ENCODE peak calls at places on chromosome 15, in six cellular contexts. E is GM12891, Y is suprapubic skin, T is K562, N is HepG2, J is SK-N-SH. K is an unnamed sample.

GRCh38 chr15:47505712-47506542 is 211.4 kb upstream of the SEMA6D start:
- DNase-seq in E (no peak), Y (no peak), T (no peak), J (peak; percentile 25), N (no peak), K (peak; percentile 72)

GRCh38 chr15:62165029-62165792 is at the start of gene C2CD4B:
- DNase-seq in T (no peak), N (no peak), E (no peak), Y (no peak), J (peak; percentile 58), K (no peak)

GRCh38 chr15:51311510-51311909 is 26.9 kb downstream of the CYP19A1 start:
- DNase-seq in E (no peak), J (no peak), Y (no peak), N (peak; percentile 76), T (no peak), K (no peak)

GRCh38 chr15:63476229-63476632 is 28.2 kb upstream of the USP3 start:
- DNase-seq in Y (no peak), N (peak; percentile 85), T (no peak), E (no peak), J (no peak), K (no peak)

GRCh38 chr15:64597469-64597806 is 137.1 kb downstream of the ZNF609 start:
- DNase-seq in N (no peak), Y (no peak), E (no peak), T (no peak), J (peak; percentile 67), K (no peak)

GRCh38 chr15:92801412-92801773 is 98.7 kb upstream of the CHD2 start:
- DNase-seq in J (no peak), E (no peak), N (no peak), Y (no peak), T (no peak), K (no peak)

GRCh38 chr15:65055201-65055870 is 10.1 kb downstream of the SLC51B start:
- DNase-seq in Y (no peak), E (no peak), J (peak; percentile 17), T (no peak), N (no peak), K (no peak)

GRCh38 chr15:33161209-33161608 is 33.3 kb downstream of the FMN1 start:
- DNase-seq in T (no peak), E (no peak), Y (no peak), J (peak; percentile 48), N (no peak), K (no peak)

DNA sequence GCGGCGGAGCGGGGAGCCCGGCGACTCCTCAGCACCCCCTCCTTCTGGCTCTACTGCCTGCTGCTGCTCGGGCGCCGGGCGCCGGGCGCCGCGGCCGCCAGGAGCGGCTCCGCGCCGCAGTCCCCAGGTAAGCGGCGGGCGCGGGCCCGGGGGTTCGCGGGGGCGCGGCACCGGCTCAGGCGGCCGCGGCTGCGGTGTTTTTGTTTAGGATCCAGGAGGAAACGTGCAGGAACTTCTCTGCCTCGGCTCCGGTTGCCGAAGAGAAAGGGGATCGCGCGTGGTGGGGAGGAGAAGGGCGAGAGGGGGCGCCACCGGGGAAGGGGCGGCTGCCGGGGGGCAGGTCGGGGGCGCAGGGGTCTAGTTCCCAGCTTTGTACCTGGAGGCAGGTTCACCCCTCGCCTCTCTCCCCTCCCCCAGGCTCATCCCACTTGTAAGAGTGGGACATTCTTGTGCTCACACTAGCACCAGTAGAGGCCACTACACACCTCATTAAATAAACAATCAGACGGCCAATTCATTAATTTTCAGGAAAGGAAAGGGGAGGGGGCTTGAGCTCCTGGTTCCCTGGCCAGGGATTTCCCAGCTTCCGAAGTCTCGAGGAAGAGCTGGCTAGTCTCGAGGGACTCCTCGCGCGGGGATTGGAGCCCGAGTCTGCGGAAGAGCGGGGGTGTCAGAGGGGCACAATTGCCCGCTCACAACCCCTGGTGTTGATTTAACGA is 575 bp downstream of the NEO1 start:
- DNase-seq in J (peak; percentile 65), Y (peak; percentile 81), N (peak; percentile 37), T (peak; percentile 21), E (no peak), K (no peak)
- TF ChIP-seq POLR2AphosphoS5 in J (no peak), Y (no peak), N (no peak), T (no peak), E (no peak), K (no peak)

GRCh38 chr15:85657132-85657531 is 137.6 kb downstream of the KLHL25 start:
- DNase-seq in Y (no peak), E (no peak), J (no peak), N (no peak), T (no peak), K (no peak)
- TF ChIP-seq POLR2AphosphoS5 in Y (no peak), E (no peak), J (no peak), N (no peak), T (no peak), K (no peak)

GRCh38 chr15:38691365-38691764 is 126.8 kb upstream of the RASGRP1 start:
- DNase-seq in Y (no peak), E (no peak), N (no peak), J (no peak), T (no peak), K (no peak)

GRCh38 chr15:38691951-38692788 is 127.6 kb upstream of the RASGRP1 start:
- DNase-seq in E (no peak), N (no peak), Y (no peak), J (no peak), T (no peak), K (no peak)

GRCh38 chr15:38692789-38693062 is 128.1 kb upstream of the RASGRP1 start:
- DNase-seq in N (no peak), Y (no peak), T (no peak), J (no peak), E (no peak), K (no peak)

GRCh38 chr15:38690221-38690620 is 125.6 kb upstream of the RASGRP1 start:
- DNase-seq in J (no peak), N (no peak), Y (no peak), T (no peak), E (no peak), K (no peak)

DNA sequence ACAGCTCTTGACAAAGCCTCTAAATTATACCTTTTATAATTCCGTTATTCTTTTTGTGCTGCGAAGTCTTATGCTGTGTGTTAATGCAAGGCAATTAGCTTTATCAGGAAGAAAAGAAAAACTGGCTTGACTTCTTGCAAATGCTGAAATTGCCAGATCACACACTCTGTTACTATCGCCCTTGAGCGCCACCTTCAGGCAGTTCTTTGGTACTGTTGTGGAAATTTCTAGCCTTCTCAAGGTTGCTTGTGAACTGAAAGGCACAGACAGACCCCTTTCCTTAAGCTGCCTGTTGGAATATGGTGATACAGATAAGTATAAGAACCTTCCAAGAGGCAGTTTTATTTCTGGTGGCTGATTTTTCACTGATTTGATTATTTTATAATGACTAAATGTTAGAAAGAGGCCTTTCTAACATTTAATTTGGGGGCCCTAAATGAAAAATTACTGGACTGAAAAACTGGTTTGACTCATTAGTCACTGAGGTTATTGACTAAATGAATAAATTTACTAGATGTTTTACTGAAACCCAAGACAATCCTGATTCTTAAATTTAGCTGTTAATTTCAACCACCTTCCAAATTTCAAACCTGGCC is 126.2 kb upstream of the RASGRP1 start:
- DNase-seq in N (peak; percentile 53), E (no peak), Y (no peak), T (peak; percentile 64), J (peak; percentile 32), K (no peak)
- TF ChIP-seq POLR2AphosphoS5 in N (no peak), E (no peak), Y (no peak), T (no peak), J (no peak), K (no peak)

GRCh38 chr15:85899927-85900326 is 105.2 kb upstream of the KLHL25 start:
- DNase-seq in Y (no peak), N (no peak), E (no peak), J (no peak), T (no peak), K (no peak)
- TF ChIP-seq POLR2AphosphoS5 in Y (no peak), N (no peak), E (no peak), J (no peak), T (no peak), K (no peak)

K was measured in esophagus muscularis mucosa.